ENCODE peak calls at places on chromosomes 13 and 19, in five cellular contexts. W, T, M, O and I are unnamed samples.

GRCh38 chr13:71240906-71241305 is 626.1 kb downstream of the DACH1 start:
- DNase-seq in T (no peak), O (no peak), W (peak), M (no peak), I (peak)

GRCh38 chr13:79659161-79659560 is 178.2 kb downstream of the NDFIP2 start:
- DNase-seq in T (no peak), O (no peak), W (peak), M (no peak), I (peak)

GRCh38 chr19:32595491-32595890 is 14.5 kb downstream of the PDCD5 start:
- DNase-seq in M (no peak), W (no peak), O (no peak), T (no peak), I (no peak)

GRCh38 chr19:913080-913748 is at the start of gene R3HDM4:
- DNase-seq in T (peak), W (peak), O (peak), M (no peak), I (no peak)

GRCh38 chr13:59458908-59459579 is 704.7 kb downstream of the DIAPH3 start:
- DNase-seq in T (no peak), O (no peak), W (peak), M (peak), I (peak)

GRCh38 chr13:74761794-74762193 is 627.6 kb upstream of the KLF12 start:
- DNase-seq in M (no peak), T (no peak), O (no peak), W (peak), I (no peak)

GRCh38 chr13:42354246-42355117 is 82.5 kb downstream of the AKAP11 start:
- DNase-seq in O (no peak), T (no peak), W (peak), M (peak), I (peak)

GRCh38 chr13:47397739-47398138 is 500.9 kb upstream of the HTR2A start:
- DNase-seq in M (peak), O (no peak), W (peak), T (no peak), I (peak)

GRCh38 chr19:31054430-31054829 is 294.8 kb downstream of the TSHZ3 start:
- DNase-seq in M (peak), O (peak), T (peak), W (peak), I (peak)

GRCh38 chr13:40589285-40590109 is 76.9 kb downstream of the FOXO1 start:
- DNase-seq in M (no peak), W (peak), T (no peak), O (peak), I (peak)

GRCh38 chr13:50731400-50731799 is 112.1 kb downstream of the DLEU7 start:
- DNase-seq in M (no peak), T (no peak), O (no peak), W (peak), I (peak)

GRCh38 chr19:54388001-54388802 is 23.5 kb upstream of the LAIR1 start:
- DNase-seq in O (no peak), M (no peak), W (peak), T (no peak), I (no peak)

GRCh38 chr13:45225370-45225769 is 24.5 kb upstream of the KCTD4 start:
- DNase-seq in T (no peak), M (no peak), W (no peak), O (no peak), I (no peak)

GRCh38 chr19:45733160-45733810 is at the start of gene MEIOSIN:
- DNase-seq in T (no peak), W (no peak), O (no peak), M (no peak), I (no peak)

GRCh38 chr19:45729774-45730388 is 815 bp downstream of the FBXO46 start:
- DNase-seq in W (peak), O (no peak), T (no peak), M (no peak), I (peak)

GRCh38 chr19:45730389-45731288 is at the start of gene FBXO46:
- DNase-seq in W (peak), T (peak), M (peak), O (peak), I (peak)
- TF ChIP-seq CTCF in W (peak), T (no peak), M (peak), O (no peak), I (peak)

GRCh38 chr19:9916719-9917118 is 19.6 kb downstream of the OLFM2 start:
- DNase-seq in M (no peak), T (no peak), O (no peak), W (no peak), I (no peak)

GRCh38 chr19:9912551-9913236 is 23.6 kb downstream of the OLFM2 start:
- DNase-seq in W (no peak), M (no peak), T (no peak), O (no peak), I (no peak)

GRCh38 chr19:9914001-9914314 is 22.4 kb downstream of the OLFM2 start:
- DNase-seq in W (no peak), O (no peak), T (peak), M (no peak), I (no peak)

GRCh38 chr19:9913237-9914000 is 22.9 kb downstream of the OLFM2 start:
- DNase-seq in O (peak), W (no peak), M (no peak), T (peak), I (no peak)

DNA sequence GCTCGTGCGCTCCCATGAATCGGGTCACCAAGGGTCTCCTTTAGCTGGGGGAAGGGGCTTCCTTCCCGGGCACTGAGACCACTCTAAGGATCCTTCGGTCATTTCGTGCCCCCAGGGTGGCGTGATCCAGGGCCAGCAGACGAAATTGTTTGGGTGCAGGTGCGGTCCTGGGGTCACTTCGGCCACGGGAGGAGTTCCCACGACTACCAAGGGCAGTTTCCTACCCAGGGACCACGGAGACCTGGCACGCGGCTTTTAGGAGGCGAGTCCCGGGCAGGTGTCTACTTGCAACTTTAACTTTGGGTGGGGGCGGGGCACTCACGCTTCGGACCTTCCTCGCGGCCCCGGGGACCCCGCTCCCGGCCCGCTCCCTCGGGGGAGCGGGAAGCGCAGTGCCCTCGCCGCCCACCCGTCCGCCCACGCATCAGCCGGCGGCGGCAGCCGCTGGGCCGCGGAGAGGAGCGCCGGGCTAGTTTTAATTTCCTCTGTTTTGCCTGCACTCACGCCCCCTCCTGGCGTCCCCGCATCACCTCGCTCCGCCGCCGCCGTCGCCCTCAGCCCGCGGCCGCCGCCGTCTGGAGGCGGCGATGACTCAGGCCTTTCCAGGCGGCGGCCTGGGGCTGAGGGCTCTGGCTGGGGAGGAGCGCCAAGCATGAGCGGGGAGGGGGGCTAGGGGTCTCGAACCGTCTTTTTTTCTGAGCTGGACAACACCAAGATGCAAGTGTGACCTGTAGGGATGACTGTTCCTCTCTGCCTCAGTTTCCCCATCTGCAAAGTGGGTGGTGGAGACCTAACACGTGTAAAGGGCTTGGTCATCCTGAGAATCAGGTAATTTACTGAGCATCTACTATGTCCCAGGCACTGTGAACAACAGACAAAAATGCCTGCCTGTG is 21.8 kb downstream of the OLFM2 start:
- DNase-seq in W (peak), T (peak), M (peak), O (peak), I (peak)
- TF ChIP-seq CTCF in W (peak), T (peak), M (peak), O (peak), I (peak)

DNA sequence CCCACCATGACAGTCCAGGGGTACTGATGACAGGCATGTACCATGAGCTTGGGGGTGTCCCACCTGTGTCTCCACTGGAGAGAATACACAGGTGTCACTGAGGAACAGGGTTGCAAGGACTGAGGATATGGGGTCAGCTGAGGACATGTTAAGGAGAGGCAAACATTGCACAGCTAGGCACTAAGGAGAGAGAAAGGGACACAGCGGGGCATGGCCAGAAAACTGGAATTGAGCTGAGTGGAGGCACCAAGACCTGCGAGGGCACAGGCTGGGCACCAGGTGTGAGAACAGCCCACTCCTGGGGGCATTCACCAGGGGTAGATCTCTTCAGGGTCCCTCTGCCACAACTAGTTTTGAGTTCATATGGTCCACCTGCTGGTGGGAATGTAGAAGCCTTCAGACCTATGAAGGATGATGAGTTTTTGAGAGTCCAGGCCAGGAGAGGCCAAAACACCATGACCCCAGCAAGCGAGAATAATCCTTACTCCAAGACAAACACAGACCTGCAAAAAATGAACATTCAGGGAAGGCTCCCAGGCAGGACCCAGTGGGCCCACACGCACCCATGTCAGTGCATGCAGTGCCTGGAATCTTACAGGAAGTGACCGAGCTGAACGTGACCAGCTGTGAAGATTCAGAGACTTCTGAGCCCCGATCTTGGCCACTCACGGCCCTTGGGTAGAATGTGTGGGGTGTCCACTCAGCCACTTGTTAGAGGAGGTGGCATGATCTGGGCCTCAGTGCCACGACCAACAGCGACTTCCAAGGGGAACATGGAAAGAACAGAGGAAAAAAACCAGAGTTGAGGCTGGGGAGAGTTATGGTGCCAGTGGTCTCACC is 1.4 kb upstream of the ZNF584 start:
- DNase-seq in T (no peak), O (no peak), W (peak), M (no peak), I (peak)
- TF ChIP-seq CTCF in T (peak), O (peak), W (peak), M (peak), I (peak)

GRCh38 chr13:107144432-107144831 is 576.5 kb upstream of the ARGLU1 start:
- DNase-seq in M (no peak), W (peak), O (no peak), T (no peak), I (peak)
- TF ChIP-seq CTCF in M (peak), W (no peak), O (peak), T (no peak), I (no peak)

DNA sequence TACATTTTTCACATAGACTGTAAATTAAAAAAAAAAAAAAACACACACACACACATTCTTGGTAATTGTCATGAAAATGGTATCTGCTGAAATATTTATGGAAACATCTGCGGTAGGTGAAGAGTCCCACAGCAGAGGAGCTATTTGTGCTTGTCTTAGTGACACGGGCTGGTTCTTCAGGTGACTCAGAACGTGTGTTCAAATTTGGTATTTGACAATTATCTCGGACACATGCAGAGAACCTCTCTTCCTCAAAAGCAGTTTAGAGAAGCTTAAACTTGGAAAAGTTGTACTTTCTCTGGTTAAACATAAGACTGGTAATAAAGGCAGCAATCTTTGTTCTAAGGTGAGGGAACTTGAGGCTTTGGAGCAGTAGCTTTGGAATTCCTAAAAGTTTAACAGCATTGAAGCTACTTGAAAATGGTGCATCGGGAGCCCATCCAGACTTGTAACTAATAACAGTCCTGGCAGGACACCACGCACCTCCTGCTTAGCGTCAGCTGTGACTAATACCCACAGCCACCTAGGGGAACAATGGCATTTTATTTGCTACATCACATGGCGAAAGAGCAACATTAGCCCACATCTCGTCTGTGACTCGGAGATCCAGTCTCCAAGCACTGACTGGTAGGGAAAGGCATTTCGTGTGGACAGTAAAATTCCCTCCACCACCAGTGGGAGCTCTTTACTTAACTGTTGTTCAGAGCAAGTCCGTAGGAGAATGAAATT is 1505.1 kb upstream of the SLC10A2 start:
- DNase-seq in M (peak), T (peak), O (peak), W (peak), I (peak)
- TF ChIP-seq CTCF in M (peak), T (peak), O (peak), W (peak), I (peak)

GRCh38 chr19:29260477-29261317 is 47.7 kb upstream of the UQCRFS1 start:
- DNase-seq in O (peak), M (no peak), T (no peak), W (peak), I (no peak)
- TF ChIP-seq CTCF in O (peak), M (peak), T (peak), W (peak), I (no peak)